ENCODE peak calls at places on chromosomes 6 and 20, in seven cellular contexts. V is Calu3, N is OCI-LY7, P is cardiac muscle cell, S is GM06990, Z is progenitor cell of endocrine pancreas, Y is foreskin keratinocyte. F is an unnamed sample.

GRCh38 chr6:167699141-167700036 is 127.3 kb upstream of the AFDN start:
- DNase-seq in V (peak), Y (no peak), S (peak), Z (no peak), P (peak), N (peak), F (peak)

GRCh38 chr20:9136114-9136513 is 67.2 kb downstream of the PLCB4 start:
- DNase-seq in S (no peak), Z (no peak), N (no peak), Y (no peak), P (no peak), V (no peak), F (no peak)

GRCh38 chr6:138970856-138971425 is 17.1 kb downstream of the REPS1 start:
- DNase-seq in Z (no peak), V (no peak), N (no peak), Y (peak), P (peak), S (no peak), F (peak)

GRCh38 chr6:89597988-89598387 is 40.6 kb downstream of the LYRM2 start:
- DNase-seq in P (peak), Y (peak), N (peak), Z (no peak), V (peak), S (no peak), F (no peak)

GRCh38 chr6:5152417-5152816 is 67.3 kb downstream of the PPP1R3G start:
- DNase-seq in S (no peak), N (no peak), Z (no peak), Y (no peak), V (no peak), P (no peak), F (no peak)

GRCh38 chr20:61288331-61288784 is 36.3 kb downstream of the CDH4 start:
- DNase-seq in P (no peak), N (no peak), V (no peak), Z (no peak), Y (no peak), S (no peak), F (no peak)

GRCh38 chr20:17571153-17571527 is 1.3 kb downstream of the DSTN start:
- DNase-seq in P (peak), N (peak), S (no peak), V (no peak), Y (no peak), Z (no peak), F (peak)

GRCh38 chr20:13865156-13865555 is 80.3 kb downstream of the NDUFAF5 start:
- DNase-seq in V (no peak), Y (no peak), N (no peak), S (no peak), Z (no peak), P (no peak), F (no peak)

GRCh38 chr20:24376523-24377085 is 92.8 kb upstream of the SYNDIG1 start:
- DNase-seq in Y (peak), S (no peak), Z (no peak), P (peak), N (no peak), V (no peak), F (no peak)

GRCh38 chr20:52383995-52384621 is 192.5 kb upstream of the ZFP64 start:
- DNase-seq in N (no peak), Y (no peak), Z (no peak), P (no peak), V (no peak), S (no peak), F (no peak)

GRCh38 chr20:64105846-64106434 is 1.4 kb downstream of the NPBWR2 start:
- DNase-seq in Y (no peak), P (no peak), S (no peak), V (no peak), N (no peak), Z (no peak), F (no peak)

GRCh38 chr20:37911838-37912273 is 8.9 kb downstream of the VSTM2L start:
- DNase-seq in V (no peak), P (peak), Y (no peak), Z (no peak), N (no peak), S (peak), F (peak)

GRCh38 chr6:38413097-38413800 is 226.5 kb downstream of the BTBD9 start:
- DNase-seq in N (no peak), P (no peak), Z (no peak), S (no peak), V (no peak), Y (no peak), F (no peak)

GRCh38 chr6:98836025-98836961 is 1.9 kb downstream of the POU3F2 start:
- DNase-seq in Z (no peak), Y (no peak), N (no peak), P (no peak), V (no peak), S (no peak), F (no peak)

GRCh38 chr20:22027423-22027822 is 322.0 kb downstream of the PAX1 start:
- DNase-seq in P (no peak), Y (no peak), V (no peak), S (no peak), N (no peak), Z (no peak), F (no peak)

GRCh38 chr20:40741507-40742106 is 52.6 kb upstream of the MAFB start:
- DNase-seq in P (peak), Z (no peak), Y (peak), V (peak), S (no peak), N (peak), F (peak)

GRCh38 chr6:147087641-147088040 is 116.6 kb upstream of the STXBP5 start:
- DNase-seq in P (peak), Y (no peak), S (no peak), V (no peak), N (no peak), Z (no peak), F (no peak)

GRCh38 chr6:161918608-161919205 is 644.8 kb upstream of the AGPAT4 start:
- DNase-seq in Y (no peak), Z (no peak), S (no peak), N (no peak), P (no peak), V (no peak), F (no peak)

GRCh38 chr6:161918154-161918553 is 644.3 kb upstream of the AGPAT4 start:
- DNase-seq in Y (no peak), S (no peak), P (no peak), N (no peak), Z (no peak), V (no peak), F (no peak)

GRCh38 chr6:161919711-161920110 is 645.9 kb upstream of the AGPAT4 start:
- DNase-seq in N (no peak), Z (no peak), P (no peak), Y (no peak), S (no peak), V (no peak), F (no peak)

GRCh38 chr6:161915456-161915964 is 641.6 kb upstream of the AGPAT4 start:
- DNase-seq in Y (no peak), N (no peak), P (no peak), S (no peak), V (no peak), Z (no peak), F (no peak)

GRCh38 chr6:161917645-161918044 is 643.8 kb upstream of the AGPAT4 start:
- DNase-seq in Y (no peak), P (no peak), V (no peak), Z (no peak), N (no peak), S (no peak), F (no peak)
- TF ChIP-seq CTCF in Y (peak), P (no peak), V (peak), Z (peak), N (no peak), S (no peak), F (no peak)

DNA sequence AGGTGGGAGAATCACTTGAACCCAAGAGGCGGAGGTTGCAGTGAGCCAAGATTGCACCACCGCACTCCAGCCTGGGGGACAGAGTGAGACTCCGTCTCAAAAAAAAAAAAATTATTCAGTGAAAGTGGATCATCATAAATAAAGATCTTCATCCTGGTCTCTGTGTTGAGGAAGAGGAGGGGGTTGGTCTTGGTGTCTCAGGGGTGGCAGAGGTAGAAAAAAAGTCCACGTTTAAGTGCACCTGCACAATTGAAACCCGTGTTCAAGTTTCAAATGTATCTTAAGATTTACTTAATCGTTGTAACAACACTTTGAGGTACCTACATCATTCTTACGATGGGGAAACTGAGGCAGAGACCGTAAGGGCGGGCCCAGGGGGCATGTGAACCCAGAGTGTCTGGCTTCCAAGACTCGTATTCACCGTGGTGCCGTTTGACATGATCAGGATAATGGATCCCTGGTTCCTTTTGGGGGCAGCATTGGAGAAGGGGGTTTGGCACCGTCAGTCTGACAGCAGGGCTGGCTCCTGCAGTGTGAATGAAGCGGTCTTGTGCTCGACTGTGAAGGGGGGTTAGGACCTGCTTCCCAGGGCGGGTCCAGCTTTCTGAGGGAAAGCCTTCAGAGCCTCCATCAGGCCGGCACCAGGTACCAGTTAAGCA is 32.9 kb upstream of the ID1 start:
- DNase-seq in V (no peak), N (no peak), P (no peak), S (no peak), Y (no peak), Z (no peak), F (no peak)
- TF ChIP-seq CTCF in V (peak), N (no peak), P (no peak), S (no peak), Y (no peak), Z (no peak), F (no peak)

GRCh38 chr6:26537846-26538571 is at the start of gene HMGN4:
- DNase-seq in Z (peak), S (peak), N (peak), V (peak), Y (peak), P (peak), F (peak)
- TF ChIP-seq CTCF in Z (no peak), S (no peak), N (peak), V (no peak), Y (no peak), P (peak), F (no peak)

GRCh38 chr6:320351-321157 is 28.3 kb downstream of the DUSP22 start:
- DNase-seq in Y (no peak), V (no peak), N (no peak), Z (no peak), S (no peak), P (no peak), F (no peak)

GRCh38 chr6:322940-323729 is 30.8 kb downstream of the DUSP22 start:
- DNase-seq in N (peak), S (no peak), P (no peak), V (no peak), Z (no peak), Y (no peak), F (no peak)

GRCh38 chr6:323730-324088 is 31.4 kb downstream of the DUSP22 start:
- DNase-seq in Y (no peak), N (peak), V (no peak), Z (no peak), S (no peak), P (no peak), F (no peak)

GRCh38 chr6:321158-321438 is 28.8 kb downstream of the DUSP22 start:
- DNase-seq in Y (no peak), V (no peak), N (no peak), S (no peak), Z (no peak), P (no peak), F (no peak)

DNA sequence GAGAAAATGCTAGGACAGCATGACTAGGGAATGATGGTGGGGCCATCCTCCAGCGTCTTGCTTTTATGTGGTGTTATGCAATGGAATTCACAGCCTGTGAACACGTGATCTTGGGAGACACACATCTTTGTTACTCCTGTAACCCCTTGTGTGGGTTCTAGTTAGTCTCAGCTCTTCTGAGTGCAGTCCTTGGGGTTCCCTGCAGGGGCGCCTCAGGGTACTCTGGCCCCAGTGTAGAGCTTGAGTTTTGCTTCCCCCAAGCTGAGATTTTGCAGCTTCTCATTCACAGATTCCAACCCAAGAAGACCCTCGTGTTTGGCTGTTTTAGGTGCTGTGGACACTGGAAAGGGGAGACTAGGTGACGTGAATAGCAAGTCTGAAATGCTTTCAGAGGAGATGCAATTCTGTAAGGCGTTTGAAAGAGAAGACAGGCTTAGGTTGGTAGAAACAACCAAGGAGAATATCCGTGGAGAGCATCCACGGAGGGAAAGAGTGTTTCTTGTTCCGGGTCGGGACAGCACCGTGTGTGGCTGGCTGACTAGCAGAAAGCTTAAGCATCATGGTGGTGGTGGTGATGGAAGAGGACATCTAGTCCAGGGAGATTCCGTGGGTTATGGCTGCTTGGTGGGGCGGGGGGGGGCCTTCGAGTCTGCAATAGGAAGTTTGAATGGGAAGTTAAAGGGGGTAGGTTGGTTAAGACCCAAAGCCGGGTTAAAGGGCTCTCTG is 30.1 kb downstream of the DUSP22 start:
- DNase-seq in S (no peak), Y (no peak), P (no peak), N (peak), V (no peak), Z (no peak), F (no peak)
- TF ChIP-seq CTCF in S (peak), Y (no peak), P (no peak), N (peak), V (no peak), Z (no peak), F (no peak)

GRCh38 chr20:34705383-34706021 is 1.4 kb downstream of the TP53INP2 start:
- DNase-seq in N (no peak), Y (no peak), V (peak), S (peak), P (peak), Z (no peak), F (peak)
- TF ChIP-seq CTCF in N (peak), Y (peak), V (peak), S (peak), P (no peak), Z (peak), F (no peak)

GRCh38 chr6:162443101-162443500 is 284.5 kb downstream of the PRKN start:
- DNase-seq in N (no peak), P (no peak), Z (no peak), S (no peak), Y (no peak), V (no peak), F (no peak)

GRCh38 chr6:162448294-162448693 is 279.3 kb downstream of the PRKN start:
- DNase-seq in Y (no peak), V (no peak), P (no peak), Z (no peak), N (no peak), S (no peak), F (no peak)

DNA sequence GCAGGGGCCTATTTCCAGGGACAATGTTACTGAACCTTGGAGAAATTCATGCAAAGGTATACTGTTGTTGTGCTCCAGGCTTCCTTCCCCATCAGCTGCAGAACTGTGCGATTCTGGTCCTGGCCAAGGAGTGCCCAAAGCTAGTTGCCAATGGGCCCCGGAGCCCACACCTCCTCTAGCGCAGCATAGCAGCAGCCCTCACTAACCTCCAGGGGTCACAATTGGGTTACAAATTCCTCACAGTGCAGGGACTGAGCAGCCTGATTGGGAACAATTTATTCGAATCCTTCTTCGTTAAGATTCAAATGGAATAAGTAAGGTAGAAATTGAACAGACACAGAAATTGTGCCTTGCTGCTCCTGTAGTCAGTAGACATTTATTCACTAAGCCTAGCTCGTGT is 284.9 kb downstream of the PRKN start:
- DNase-seq in V (no peak), Y (no peak), P (peak), S (no peak), N (peak), Z (peak), F (no peak)
- TF ChIP-seq CTCF in V (no peak), Y (peak), P (no peak), S (no peak), N (peak), Z (peak), F (no peak)